ENCODE peak calls at places on chromosome 1, in seven cellular contexts. One of them, this sample, is unnamed.
A peak's percentile ranks its signal among the peaks of the same experiment; 100 is the strongest.

GRCh38 chr1:246295968-246296367 is 211.1 kb downstream of the SMYD3 start:
- DNase-seq in adrenal gland: no peak
- DNase-seq in iris pigment epithelial cell: peak; percentile 57
- DNase-seq in T-helper 1 cell: no peak
- DNase-seq in fibroblast of the conjunctiva: no peak
- DNase-seq in ascending aorta: no peak
- DNase-seq in BJ: no peak
- DNase-seq in this sample: no peak

GRCh38 chr1:202210370-202210769 is 16.8 kb downstream of the LGR6 start:
- DNase-seq in BJ: no peak
- DNase-seq in fibroblast of the conjunctiva: no peak
- DNase-seq in ascending aorta: no peak
- DNase-seq in iris pigment epithelial cell: peak; percentile 42
- DNase-seq in adrenal gland: no peak
- DNase-seq in T-helper 1 cell: no peak
- DNase-seq in this sample: no peak

GRCh38 chr1:246837418-246838117 is 94.2 kb downstream of the AHCTF1 start:
- DNase-seq in iris pigment epithelial cell: peak; percentile 23
- DNase-seq in T-helper 1 cell: no peak
- DNase-seq in fibroblast of the conjunctiva: no peak
- DNase-seq in ascending aorta: no peak
- DNase-seq in BJ: no peak
- DNase-seq in adrenal gland: no peak
- DNase-seq in this sample: no peak

GRCh38 chr1:31944205-31945089 is 6.3 kb upstream of the PTP4A2 start:
- DNase-seq in ascending aorta: peak; percentile 93
- DNase-seq in fibroblast of the conjunctiva: peak; percentile 86
- DNase-seq in adrenal gland: peak; percentile 63
- DNase-seq in T-helper 1 cell: peak; percentile 73
- DNase-seq in iris pigment epithelial cell: peak; percentile 94
- DNase-seq in BJ: no peak
- DNase-seq in this sample: peak; percentile 94

GRCh38 chr1:198481661-198482060 is 58.8 kb downstream of the ATP6V1G3 start:
- DNase-seq in adrenal gland: no peak
- DNase-seq in BJ: no peak
- DNase-seq in fibroblast of the conjunctiva: no peak
- DNase-seq in iris pigment epithelial cell: no peak
- DNase-seq in T-helper 1 cell: no peak
- DNase-seq in ascending aorta: no peak
- DNase-seq in this sample: no peak

GRCh38 chr1:164380893-164381292 is 178.1 kb upstream of the PBX1 start:
- DNase-seq in adrenal gland: no peak
- DNase-seq in fibroblast of the conjunctiva: peak; percentile 5
- DNase-seq in iris pigment epithelial cell: no peak
- DNase-seq in BJ: no peak
- DNase-seq in T-helper 1 cell: no peak
- DNase-seq in ascending aorta: no peak
- DNase-seq in this sample: no peak

GRCh38 chr1:40363721-40364120 is 9.8 kb upstream of the SMAP2 start:
- DNase-seq in ascending aorta: no peak
- DNase-seq in adrenal gland: no peak
- DNase-seq in T-helper 1 cell: no peak
- DNase-seq in fibroblast of the conjunctiva: no peak
- DNase-seq in iris pigment epithelial cell: no peak
- DNase-seq in BJ: no peak
- DNase-seq in this sample: no peak

GRCh38 chr1:75083223-75083622 is 51.0 kb upstream of the LHX8 start:
- DNase-seq in fibroblast of the conjunctiva: no peak
- DNase-seq in iris pigment epithelial cell: no peak
- DNase-seq in BJ: no peak
- DNase-seq in ascending aorta: no peak
- DNase-seq in adrenal gland: no peak
- DNase-seq in T-helper 1 cell: no peak
- DNase-seq in this sample: no peak

GRCh38 chr1:55869050-55869449 is 653.9 kb upstream of the USP24 start:
- DNase-seq in fibroblast of the conjunctiva: no peak
- DNase-seq in BJ: no peak
- DNase-seq in iris pigment epithelial cell: no peak
- DNase-seq in T-helper 1 cell: no peak
- DNase-seq in ascending aorta: peak; percentile 76
- DNase-seq in adrenal gland: no peak
- DNase-seq in this sample: no peak

This sample was measured in testis.